ENCODE peak calls at places on chromosomes 12 and 14, in four cellular contexts. W, L, N and P are unnamed samples.

GRCh38 chr12:123267991-123268843 is 3.4 kb downstream of the CDK2AP1 start:
- DNase-seq in W (no peak), L (no peak), N (peak), P (no peak)

GRCh38 chr12:75289678-75290200 is 40.4 kb downstream of the CAPS2 start:
- DNase-seq in W (no peak), L (no peak), N (peak), P (no peak)

GRCh38 chr12:98358144-98358543 is 157.2 kb upstream of the TMPO start:
- DNase-seq in W (no peak), L (no peak), N (no peak), P (no peak)

GRCh38 chr14:41062826-41063225 is 543.9 kb upstream of the LRFN5 start:
- DNase-seq in W (no peak), L (no peak), N (no peak), P (no peak)

GRCh38 chr12:106841471-106842302 is 67.2 kb downstream of the RIC8B start:
- DNase-seq in W (no peak), L (peak), N (peak), P (peak)

GRCh38 chr12:1041478-1041877 is 50.5 kb downstream of the ERC1 start:
- DNase-seq in W (no peak), L (no peak), N (no peak), P (no peak)

GRCh38 chr12:111222520-111222919 is 146.4 kb downstream of the PHETA1 start:
- DNase-seq in W (no peak), L (no peak), N (no peak), P (no peak)

GRCh38 chr12:6376079-6376941 is 947 bp upstream of the SCNN1A start:
- DNase-seq in W (no peak), L (peak), N (peak), P (peak)

GRCh38 chr12:108772896-108773797 is 41.8 kb upstream of the CORO1C start:
- DNase-seq in W (no peak), L (no peak), N (no peak), P (no peak)

GRCh38 chr12:64039285-64039871 is 182.7 kb downstream of the KICS2 start:
- DNase-seq in W (no peak), L (no peak), N (no peak), P (peak)

GRCh38 chr12:91577586-91578539 is 395.2 kb upstream of the DCN start:
- DNase-seq in W (no peak), L (no peak), N (peak), P (no peak)

GRCh38 chr12:50620975-50621360 is 116.2 kb downstream of the DIP2B start:
- DNase-seq in W (no peak), L (no peak), N (no peak), P (no peak)

GRCh38 chr12:58416211-58416610 is 474.8 kb downstream of the ATP23 start:
- DNase-seq in W (no peak), L (no peak), N (no peak), P (no peak)

GRCh38 chr12:65699251-65699650 is 125.0 kb upstream of the HMGA2 start:
- DNase-seq in W (no peak), L (no peak), N (peak), P (no peak)

GRCh38 chr12:31944299-31944698 is 14.9 kb upstream of the RESF1 start:
- DNase-seq in W (no peak), L (no peak), N (no peak), P (no peak)

GRCh38 chr12:53502331-53502730 is 1.2 kb downstream of the TARBP2 start:
- DNase-seq in W (no peak), L (no peak), N (no peak), P (no peak)

GRCh38 chr12:28611115-28611435 is 420.8 kb downstream of the CCDC91 start:
- DNase-seq in W (no peak), L (no peak), N (no peak), P (no peak)

GRCh38 chr12:22283508-22283907 is 51.0 kb downstream of the ST8SIA1 start:
- DNase-seq in W (no peak), L (no peak), N (no peak), P (no peak)

GRCh38 chr12:77249892-77250291 is 184.5 kb upstream of the E2F7 start:
- DNase-seq in W (no peak), L (no peak), N (no peak), P (no peak)